ENCODE peak calls at places on chromosomes 2 and 18, in five cellular contexts. U is upper lobe of left lung, P is RWPE1, Q is cardiac muscle cell, Z is adrenal gland. Y is an unnamed sample.

GRCh38 chr2:74188018-74188601 is 9.4 kb upstream of the MOB1A start:
- DNase-seq in U (no peak), P (peak), Q (peak), Z (no peak), Y (no peak)

GRCh38 chr2:58540680-58541079 is 299.6 kb upstream of the FANCL start:
- DNase-seq in U (no peak), P (no peak), Q (no peak), Z (no peak), Y (no peak)

GRCh38 chr2:217166241-217166640 is 306.4 kb upstream of the TNP1 start:
- DNase-seq in U (no peak), P (no peak), Q (peak), Z (no peak), Y (no peak)

GRCh38 chr2:197952540-197953202 is 148.3 kb downstream of the PLCL1 start:
- DNase-seq in U (no peak), P (no peak), Q (peak), Z (no peak), Y (no peak)

GRCh38 chr2:172722481-172722880 is 13.2 kb upstream of the RAPGEF4 start:
- DNase-seq in U (no peak), P (no peak), Q (no peak), Z (no peak), Y (no peak)

GRCh38 chr2:8203354-8203753 is 478.5 kb upstream of the ID2 start:
- DNase-seq in U (no peak), P (no peak), Q (peak), Z (no peak), Y (no peak)

GRCh38 chr2:202135111-202135874 is 62.2 kb downstream of the KIAA2012 start:
- DNase-seq in U (peak), P (no peak), Q (peak), Z (peak), Y (no peak)

GRCh38 chr2:123791716-123792115 is 233.4 kb upstream of the CNTNAP5 start:
- DNase-seq in U (no peak), P (no peak), Q (no peak), Z (no peak), Y (no peak)

GRCh38 chr2:225740086-225740485 is 340.6 kb downstream of the NYAP2 start:
- DNase-seq in U (no peak), P (no peak), Q (no peak), Z (no peak), Y (no peak)

GRCh38 chr2:134957477-134957876 is 38.9 kb downstream of the CCNT2 start:
- DNase-seq in U (no peak), P (no peak), Q (no peak), Z (no peak), Y (no peak)

GRCh38 chr2:130337735-130338325 is 4.9 kb upstream of the IMP4 start:
- DNase-seq in U (no peak), P (peak), Q (peak), Z (no peak), Y (no peak)

GRCh38 chr18:46711444-46711863 is 45.4 kb downstream of the ST8SIA5 start:
- DNase-seq in U (no peak), P (no peak), Q (no peak), Z (peak), Y (no peak)

GRCh38 chr18:13147146-13147545 is 71.4 kb upstream of the LDLRAD4 start:
- DNase-seq in U (peak), P (no peak), Q (no peak), Z (no peak), Y (no peak)

GRCh38 chr2:163774862-163775261 is 39.1 kb upstream of the FIGN start:
- DNase-seq in U (no peak), P (peak), Q (peak), Z (no peak), Y (no peak)

GRCh38 chr2:231709636-231709980 is 1.3 kb downstream of the PTMA start:
- DNase-seq in U (peak), P (no peak), Q (peak), Z (peak), Y (no peak)

GRCh38 chr2:233354971-233355574 is 779 bp downstream of the DGKD start:
- DNase-seq in U (peak), P (peak), Q (no peak), Z (peak), Y (no peak)

GRCh38 chr2:212173771-212174510 is 364.7 kb downstream of the ERBB4 start:
- DNase-seq in U (no peak), P (no peak), Q (no peak), Z (no peak), Y (no peak)
- TF ChIP-seq CTCF in U (no peak), P (no peak), Q (no peak), Z (no peak), Y (no peak)

GRCh38 chr2:45067859-45068642 is 58.8 kb upstream of the SIX2 start:
- DNase-seq in U (no peak), P (no peak), Q (peak), Z (peak), Y (no peak)
- TF ChIP-seq CTCF in U (no peak), P (no peak), Q (peak), Z (no peak), Y (no peak)

GRCh38 chr2:219643788-219644398 is 16.5 kb downstream of the SLC4A3 start:
- DNase-seq in U (no peak), P (no peak), Q (no peak), Z (no peak), Y (peak)
- TF ChIP-seq CTCF in U (no peak), P (no peak), Q (no peak), Z (no peak), Y (no peak)

GRCh38 chr2:165245081-165245480 is 5.9 kb downstream of the SCN2A start:
- DNase-seq in U (no peak), P (no peak), Q (no peak), Z (no peak), Y (no peak)
- TF ChIP-seq CTCF in U (no peak), P (no peak), Q (no peak), Z (no peak), Y (no peak)

GRCh38 chr2:112583497-112584133 is 794 bp upstream of the CHCHD5 start:
- DNase-seq in U (no peak), P (no peak), Q (peak), Z (peak), Y (no peak)
- TF ChIP-seq CTCF in U (no peak), P (no peak), Q (no peak), Z (no peak), Y (no peak)

GRCh38 chr2:113236367-113237159 is 42.2 kb downstream of the PAX8 start:
- DNase-seq in U (peak), P (no peak), Q (no peak), Z (no peak), Y (no peak)

GRCh38 chr2:113240915-113241911 is 37.5 kb downstream of the PAX8 start:
- DNase-seq in U (peak), P (peak), Q (peak), Z (peak), Y (no peak)

GRCh38 chr2:113242318-113242717 is 36.4 kb downstream of the PAX8 start:
- DNase-seq in U (no peak), P (no peak), Q (no peak), Z (no peak), Y (no peak)

GRCh38 chr2:113237604-113238003 is 41.1 kb downstream of the PAX8 start:
- DNase-seq in U (no peak), P (no peak), Q (no peak), Z (no peak), Y (no peak)

DNA sequence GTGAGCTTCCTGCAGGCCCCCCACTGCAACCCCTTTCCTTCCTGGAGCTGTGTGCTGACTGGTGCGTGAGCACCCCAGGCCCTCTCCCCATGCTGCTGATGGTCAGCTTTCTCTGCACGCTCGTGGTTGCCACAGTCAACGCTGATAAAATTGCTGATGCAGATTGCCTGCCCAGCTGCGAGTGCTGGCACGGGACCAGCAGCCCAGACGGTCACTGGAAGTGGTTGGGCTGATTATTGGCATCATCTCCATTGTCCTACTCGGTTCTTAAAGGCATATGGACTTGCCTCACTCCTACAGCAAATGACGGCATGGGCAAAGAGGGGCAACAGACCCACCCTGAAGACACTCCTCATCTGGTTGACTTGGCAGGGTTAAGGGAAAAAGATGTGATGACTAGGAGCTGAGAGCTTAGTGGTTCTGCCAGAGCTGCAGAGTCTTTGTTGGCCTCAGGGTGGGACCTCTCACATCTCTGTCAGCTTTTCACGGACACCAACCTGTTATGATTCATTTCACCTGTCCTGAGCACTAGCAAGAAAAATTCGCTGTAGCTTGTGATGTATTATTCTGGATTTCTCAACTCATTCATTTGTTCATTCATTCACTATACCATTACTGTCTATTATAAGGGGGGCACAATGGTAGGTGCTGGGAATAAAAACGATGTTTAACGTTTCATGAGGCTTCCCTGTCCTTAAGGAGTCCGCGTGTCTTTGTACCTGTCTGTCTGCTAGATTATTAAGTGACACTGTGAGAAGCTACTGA is 38.4 kb downstream of the PAX8 start:
- DNase-seq in U (peak), P (peak), Q (peak), Z (peak), Y (no peak)
- TF ChIP-seq CTCF in U (no peak), P (no peak), Q (no peak), Z (peak), Y (no peak)

GRCh38 chr2:81901017-81901416 is 1596.5 kb upstream of the LRRTM1 start:
- DNase-seq in U (no peak), P (peak), Q (peak), Z (no peak), Y (no peak)
- TF ChIP-seq CTCF in U (no peak), P (peak), Q (peak), Z (no peak), Y (peak)

GRCh38 chr2:185522472-185522871 is 216.1 kb upstream of the FSIP2 start:
- DNase-seq in U (no peak), P (no peak), Q (no peak), Z (no peak), Y (no peak)
- TF ChIP-seq CTCF in U (no peak), P (no peak), Q (no peak), Z (no peak), Y (no peak)